ENCODE peak calls at places on chromosomes 6 and 20, in four cellular contexts. S, M, I and W are unnamed samples.

GRCh38 chr6:78523622-78524021 is 343.7 kb upstream of the IRAK1BP1 start:
- DNase-seq in I (no peak), M (no peak), S (no peak), W (no peak)

GRCh38 chr6:136897071-136897470 is 25.0 kb upstream of the SLC35D3 start:
- DNase-seq in S (no peak), I (no peak), M (no peak), W (no peak)

GRCh38 chr20:19363439-19363838 is 151.0 kb downstream of the SLC24A3 start:
- DNase-seq in M (no peak), S (no peak), I (no peak), W (no peak)

GRCh38 chr6:79841577-79842381 is 105.6 kb downstream of the ELOVL4 start:
- DNase-seq in M (no peak), S (no peak), I (no peak), W (no peak)

GRCh38 chr20:18224968-18225568 is 63.3 kb upstream of the ZNF133 start:
- DNase-seq in I (peak; percentile 32), S (peak; percentile 34), M (peak; percentile 0), W (peak; percentile 50)

GRCh38 chr6:56235245-56235644 is 12.1 kb downstream of the COL21A1 start:
- DNase-seq in I (no peak), S (no peak), M (no peak), W (no peak)

GRCh38 chr6:14129572-14129971 is 12.0 kb downstream of the CD83 start:
- DNase-seq in I (peak; percentile 53), M (peak; percentile 49), S (peak; percentile 38), W (peak; percentile 80)

GRCh38 chr20:43459022-43459942 is 1.6 kb downstream of the SRSF6 start:
- DNase-seq in M (no peak), I (peak; percentile 38), S (no peak), W (no peak)

GRCh38 chr6:98875375-98875774 is 41.0 kb downstream of the POU3F2 start:
- DNase-seq in M (no peak), I (no peak), S (peak; percentile 20), W (no peak)

GRCh38 chr20:33046412-33046811 is 7.3 kb upstream of the BPIFB3 start:
- DNase-seq in S (no peak), I (no peak), M (no peak), W (no peak)

GRCh38 chr6:24126586-24127192 is 674 bp downstream of the NRSN1 start:
- DNase-seq in S (no peak), M (no peak), I (peak; percentile 47), W (no peak)

GRCh38 chr6:105879902-105880547 is 206.1 kb upstream of the PRDM1 start:
- DNase-seq in M (no peak), I (no peak), S (no peak), W (peak; percentile 30)

GRCh38 chr6:7505196-7505699 is 36.2 kb upstream of the DSP start:
- DNase-seq in S (no peak), I (peak; percentile 85), M (no peak), W (no peak)

GRCh38 chr6:163309491-163310026 is 105.0 kb upstream of the QKI start:
- DNase-seq in M (no peak), S (no peak), I (no peak), W (no peak)

GRCh38 chr20:49928411-49929141 is 7.6 kb upstream of the RNF114 start:
- DNase-seq in I (peak; percentile 87), M (peak; percentile 73), S (peak; percentile 72), W (peak; percentile 85)

GRCh38 chr6:29757282-29757681 is 34.0 kb downstream of the HLA-F start:
- DNase-seq in S (no peak), I (peak; percentile 10), M (no peak), W (no peak)

GRCh38 chr6:61682562-61682961 is 603.5 kb downstream of the KHDRBS2 start:
- DNase-seq in I (no peak), M (no peak), S (no peak), W (no peak)

GRCh38 chr6:81696505-81696904 is 56.0 kb downstream of the TENT5A start:
- DNase-seq in M (no peak), I (no peak), S (no peak), W (no peak)

GRCh38 chr6:47670851-47671250 is 27.5 kb upstream of the ADGRF4 start:
- DNase-seq in M (no peak), S (no peak), I (no peak), W (no peak)
- H3K27ac ChIP-seq in M (no peak overlapping the region), S (no peak overlapping the region), I (no peak overlapping the region), W (no peak overlapping the region)

DNA sequence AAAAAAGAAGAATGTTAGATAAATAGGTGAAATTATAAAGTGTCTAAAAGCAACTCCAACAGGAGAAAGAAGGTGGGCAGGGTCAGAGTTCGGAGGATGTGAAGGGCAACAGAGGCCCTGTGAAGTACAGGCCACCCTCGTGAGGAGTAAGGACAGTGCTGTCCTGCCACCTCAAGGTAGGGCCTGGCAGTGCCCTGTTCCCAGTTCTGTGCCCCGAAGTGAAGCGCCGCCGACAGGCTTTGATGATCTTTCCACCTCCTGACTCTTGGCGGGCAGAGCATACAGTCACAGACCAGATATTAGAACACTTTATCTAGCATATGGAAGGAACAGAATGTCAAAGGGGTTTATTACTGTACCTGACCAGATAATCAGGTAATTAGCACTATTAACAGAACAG is 75.8 kb downstream of the GJA10 start:
- DNase-seq in I (no peak), S (peak; percentile 20), M (no peak), W (peak; percentile 59)
- TF ChIP-seq CTCF in I (no peak), S (no peak), M (no peak), W (no peak)

DNA sequence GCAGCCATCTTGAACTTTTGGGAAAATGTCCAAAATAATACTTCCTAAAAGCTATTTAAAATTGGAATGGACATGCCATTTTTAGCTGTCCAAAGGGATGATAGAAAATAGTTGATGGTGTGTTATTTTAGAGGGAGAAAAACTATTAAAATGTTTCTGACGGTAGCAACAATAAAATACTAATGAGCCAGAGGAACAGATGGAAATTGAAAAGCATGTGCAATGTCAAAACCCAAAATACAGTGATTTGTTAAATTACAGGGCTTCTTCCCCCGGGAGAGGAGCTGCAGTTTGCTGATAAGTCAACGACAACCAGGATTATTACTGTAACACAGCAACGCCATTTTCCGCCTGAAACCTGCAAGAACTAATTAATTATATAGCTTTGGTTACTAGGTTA is 179.7 kb upstream of the SPTLC3 start:
- DNase-seq in S (no peak), M (no peak), I (no peak), W (no peak)
- H3K27ac ChIP-seq in S (no peak overlapping the region), M (no peak overlapping the region), I (no peak overlapping the region), W (no peak overlapping the region)

GRCh38 chr6:48085131-48085741 is 25.8 kb downstream of the PTCHD4 start:
- DNase-seq in S (no peak), I (no peak), M (no peak), W (no peak)

GRCh38 chr6:48084201-48084600 is 26.8 kb downstream of the PTCHD4 start:
- DNase-seq in M (no peak), S (no peak), I (no peak), W (no peak)

GRCh38 chr6:48087448-48087847 is 23.5 kb downstream of the PTCHD4 start:
- DNase-seq in M (no peak), I (no peak), S (no peak), W (no peak)

GRCh38 chr6:48080227-48081009 is 30.6 kb downstream of the PTCHD4 start:
- DNase-seq in M (no peak), S (no peak), I (no peak), W (no peak)

GRCh38 chr6:48086187-48086586 is 24.8 kb downstream of the PTCHD4 start:
- DNase-seq in S (no peak), I (no peak), M (no peak), W (no peak)
- TF ChIP-seq CTCF in S (no peak), I (no peak), M (peak; percentile 34), W (no peak)

DNA sequence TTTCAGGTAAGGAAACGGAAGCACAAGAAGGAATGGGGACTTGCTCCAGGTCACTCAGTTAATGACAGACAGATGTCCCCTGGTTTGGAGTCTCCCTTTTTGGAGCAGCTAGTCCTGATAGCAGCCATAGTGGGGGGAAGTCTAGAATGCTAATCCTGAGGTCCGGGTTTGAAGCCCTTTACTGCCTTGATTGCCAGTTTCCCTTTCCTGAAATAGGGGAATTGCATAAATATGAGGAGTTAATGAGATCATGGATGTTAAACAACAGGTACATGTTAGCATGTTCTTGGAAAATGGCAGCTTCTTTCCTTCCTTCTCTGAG is 341 bp upstream of the TTPAL start:
- DNase-seq in I (no peak), M (no peak), S (no peak), W (no peak)
- H3K27ac ChIP-seq in I (peak overlapping the region; percentile 72), M (no peak overlapping the region), S (peak overlapping the region; percentile 94), W (peak overlapping the region; percentile 94)

GRCh38 chr6:109396319-109396718 is 14.1 kb upstream of the CD164 start:
- DNase-seq in M (no peak), S (no peak), I (no peak), W (no peak)

GRCh38 chr6:109393882-109394281 is 11.6 kb upstream of the CD164 start:
- DNase-seq in S (no peak), I (no peak), M (no peak), W (no peak)

DNA sequence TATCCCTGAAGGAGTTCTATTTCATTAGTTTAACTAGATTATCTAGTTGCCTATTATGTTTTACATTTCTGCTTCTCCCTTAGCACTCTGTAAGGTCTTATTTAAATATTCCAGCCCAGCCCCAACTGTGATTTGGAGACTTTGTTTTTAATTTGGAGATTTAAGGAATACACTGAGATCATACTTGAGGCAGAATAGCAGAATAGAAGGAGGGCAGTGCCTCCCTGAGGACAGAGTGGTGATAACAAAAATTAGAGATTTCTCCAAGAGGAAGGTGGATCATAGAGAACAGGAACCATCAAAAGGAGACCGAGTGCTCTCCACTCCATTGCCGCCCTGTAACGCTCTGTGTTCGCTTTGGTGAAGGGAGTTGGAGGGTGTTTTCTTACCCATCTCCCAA is 14.8 kb upstream of the CD164 start:
- DNase-seq in S (no peak), I (no peak), M (no peak), W (no peak)
- TF ChIP-seq CTCF in S (peak; percentile 41), I (no peak), M (peak; percentile 64), W (peak; percentile 36)

GRCh38 chr20:63501818-63502670 is 3.2 kb upstream of the EEF1A2 start:
- DNase-seq in I (no peak), S (peak; percentile 81), M (no peak), W (peak; percentile 81)

GRCh38 chr20:63498950-63499332 is at the start of gene EEF1A2:
- DNase-seq in I (no peak), M (no peak), S (peak; percentile 57), W (no peak)

GRCh38 chr20:63499333-63499969 is 568 bp upstream of the EEF1A2 start:
- DNase-seq in I (no peak), M (no peak), S (no peak), W (no peak)

GRCh38 chr20:63500902-63501817 is 2.3 kb upstream of the EEF1A2 start:
- DNase-seq in M (no peak), I (no peak), S (no peak), W (no peak)

DNA sequence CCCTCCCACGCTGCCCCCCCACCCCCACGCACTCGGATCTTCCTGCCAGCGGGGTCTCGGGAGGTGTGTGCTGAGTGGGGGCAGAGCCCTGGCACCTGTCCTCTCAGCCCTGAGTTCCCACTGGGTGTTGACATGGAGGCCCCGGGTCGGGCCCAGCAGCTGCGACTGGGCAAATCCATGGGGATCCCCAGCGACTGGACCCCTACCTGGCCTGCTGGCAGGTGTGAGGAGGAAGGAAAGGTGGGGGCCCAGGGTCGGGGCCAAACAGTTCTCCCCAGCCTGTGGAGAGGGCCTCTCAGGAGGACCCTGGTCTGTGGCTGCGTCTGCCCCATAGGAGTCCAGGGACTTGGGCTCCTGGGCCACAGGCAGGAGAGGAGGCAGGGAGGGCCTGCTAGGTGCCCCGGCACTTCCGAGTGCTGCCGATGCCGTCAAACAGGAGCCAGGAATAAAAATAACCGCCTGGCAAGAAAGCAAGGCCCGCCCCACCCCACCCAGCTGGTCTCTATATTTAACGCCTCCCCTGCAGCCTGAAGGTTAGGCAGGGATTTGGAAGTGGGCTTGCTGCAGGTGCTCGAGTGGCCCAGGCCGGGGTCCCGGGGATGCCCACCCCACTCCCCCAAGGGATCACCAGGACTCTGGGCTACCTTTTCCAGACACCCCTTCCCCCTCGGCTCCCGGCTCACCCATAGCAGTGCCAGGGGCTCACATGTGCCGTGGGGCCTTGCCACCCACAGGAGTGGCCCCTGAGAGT is 1.4 kb upstream of the EEF1A2 start:
- DNase-seq in M (no peak), S (no peak), I (no peak), W (no peak)
- H3K27ac ChIP-seq in M (no peak overlapping the region), S (peak overlapping the region; percentile 94), I (no peak overlapping the region), W (no peak overlapping the region)